ENCODE peak calls at places on chromosomes 3 and 15, in ten cellular contexts. E is upper lobe of right lung; Y is naive B cell; J is right cardiac atrium; N is HFF-Myc; A is head of caudate nucleus; O is activated naive CD8-positive, alpha-beta T cell treated with anti-CD3 and anti-CD28 coated beads, Interleukin-2, amount 50 U/mL, for 24 hours; W is cardiac muscle cell; C is esophagus squamous epithelium; L is left ventricle myocardium superior. B is an unnamed sample.

GRCh38 chr3:153162513-153163348 is 705 bp downstream of the RAP2B start:
- DNase-seq in J (peak), Y (peak), E (peak), C (no peak), A (peak), W (peak), L (peak), O (peak), N (no peak), B (peak)

GRCh38 chr15:33623010-33623409 is 312.2 kb downstream of the RYR3 start:
- DNase-seq in C (no peak), L (no peak), Y (no peak), N (no peak), O (no peak), E (no peak), J (no peak), W (no peak), A (peak), B (no peak)

GRCh38 chr3:77601853-77602440 is 562.0 kb downstream of the ROBO2 start:
- DNase-seq in L (no peak), Y (no peak), W (no peak), E (no peak), O (no peak), C (no peak), J (no peak), A (no peak), N (no peak), B (no peak)

GRCh38 chr3:57098418-57099310 is 38.2 kb downstream of the SPATA12 start:
- DNase-seq in A (no peak), N (no peak), L (no peak), J (no peak), C (no peak), E (no peak), O (no peak), W (no peak), Y (no peak), B (no peak)

GRCh38 chr3:187062526-187063177 is 76.6 kb downstream of the RPL39L start:
- DNase-seq in O (no peak), L (no peak), N (no peak), C (no peak), Y (no peak), W (peak), E (no peak), J (no peak), A (no peak), B (no peak)

GRCh38 chr3:112775011-112775742 is 71.5 kb downstream of the CD200R1L start:
- DNase-seq in L (no peak), E (no peak), Y (no peak), O (no peak), N (no peak), A (no peak), C (no peak), W (peak), J (no peak), B (no peak)

GRCh38 chr15:35450492-35450891 is 95.5 kb downstream of the DPH6 start:
- DNase-seq in L (no peak), C (no peak), N (no peak), J (no peak), W (peak), O (no peak), A (no peak), Y (no peak), E (no peak), B (no peak)

GRCh38 chr3:51947215-51947900 is 5.2 kb downstream of the PARP3 start:
- DNase-seq in O (no peak), E (peak), J (peak), A (no peak), N (no peak), W (no peak), Y (no peak), L (peak), C (no peak), B (no peak)

GRCh38 chr3:15223684-15224575 is 17.9 kb downstream of the CAPN7 start:
- DNase-seq in E (no peak), Y (no peak), W (no peak), O (no peak), L (no peak), C (no peak), N (no peak), A (no peak), J (no peak), B (no peak)

GRCh38 chr3:169152319-169152718 is 511.2 kb downstream of the MECOM start:
- DNase-seq in J (no peak), N (no peak), A (no peak), Y (no peak), O (no peak), C (no peak), L (no peak), E (no peak), W (no peak), B (no peak)

GRCh38 chr15:90225504-90226234 is 8.1 kb downstream of the CIB1 start:
- DNase-seq in C (no peak), N (no peak), L (no peak), J (peak), Y (no peak), O (no peak), E (no peak), W (no peak), A (no peak), B (no peak)

GRCh38 chr3:157785071-157785826 is 282.0 kb upstream of the VEPH1 start:
- DNase-seq in E (no peak), N (peak), C (no peak), A (no peak), L (no peak), W (peak), O (no peak), J (no peak), Y (no peak), B (no peak)

GRCh38 chr3:194287392-194287791 is 63.7 kb downstream of the CPN2 start:
- DNase-seq in J (no peak), E (no peak), W (no peak), A (no peak), C (no peak), Y (no peak), O (no peak), N (no peak), L (no peak), B (no peak)

GRCh38 chr3:193545304-193545703 is 9.4 kb downstream of the ATP13A4 start:
- DNase-seq in O (no peak), N (no peak), E (no peak), Y (no peak), J (no peak), W (no peak), C (no peak), L (no peak), A (no peak), B (no peak)

GRCh38 chr15:33358303-33358702 is 47.5 kb downstream of the RYR3 start:
- DNase-seq in C (no peak), L (no peak), J (no peak), W (no peak), A (no peak), Y (no peak), N (no peak), E (no peak), O (no peak), B (no peak)

GRCh38 chr3:23202921-23203650 is at the start of gene UBE2E2:
- DNase-seq in L (peak), Y (peak), W (peak), N (no peak), C (no peak), E (peak), O (peak), J (peak), A (peak), B (peak)

GRCh38 chr3:23259515-23259914 is 56.4 kb downstream of the UBE2E2 start:
- DNase-seq in N (no peak), C (no peak), W (no peak), J (no peak), Y (no peak), A (no peak), O (no peak), L (no peak), E (no peak), B (no peak)

GRCh38 chr3:10017636-10018292 is 8.5 kb upstream of the FANCD2 start:
- DNase-seq in E (no peak), Y (no peak), J (no peak), C (no peak), A (no peak), L (no peak), O (peak), W (peak), N (no peak), B (no peak)

GRCh38 chr3:161689699-161690098 is 193.1 kb downstream of the OTOL1 start:
- DNase-seq in E (no peak), O (no peak), N (no peak), Y (no peak), W (no peak), L (no peak), J (no peak), C (no peak), A (no peak), B (no peak)

GRCh38 chr15:64287953-64288352 is 68.0 kb downstream of the CSNK1G1 start:
- DNase-seq in A (no peak), W (no peak), C (no peak), N (no peak), J (no peak), Y (no peak), L (no peak), O (no peak), E (no peak), B (no peak)

GRCh38 chr3:185439745-185440466 is 58.9 kb downstream of the TMEM41A start:
- DNase-seq in Y (no peak), A (peak), E (no peak), L (no peak), O (no peak), C (no peak), W (no peak), J (no peak), N (no peak), B (no peak)

GRCh38 chr3:4504340-4505261 is 11.5 kb downstream of the ITPR1 start:
- DNase-seq in C (no peak), N (no peak), J (no peak), E (no peak), L (no peak), O (peak), W (peak), A (no peak), Y (no peak), B (no peak)

GRCh38 chr15:92645051-92645631 is 10.4 kb downstream of the FAM174B start:
- DNase-seq in A (no peak), C (no peak), Y (no peak), E (no peak), J (no peak), O (no peak), L (no peak), N (no peak), W (no peak), B (no peak)

GRCh38 chr3:123773681-123774431 is 110.3 kb downstream of the MYLK start:
- DNase-seq in O (no peak), L (no peak), J (peak), C (no peak), N (peak), Y (no peak), W (peak), A (peak), E (no peak), B (peak)

GRCh38 chr3:5565026-5565425 is 377.5 kb downstream of the EDEM1 start:
- DNase-seq in A (no peak), Y (no peak), O (no peak), L (no peak), E (no peak), J (no peak), C (no peak), N (no peak), W (no peak), B (no peak)

GRCh38 chr3:148648685-148649352 is 48.9 kb upstream of the AGTR1 start:
- DNase-seq in J (no peak), W (peak), O (no peak), N (no peak), A (no peak), Y (no peak), L (no peak), C (no peak), E (no peak), B (no peak)

GRCh38 chr3:151827816-151828215 is 13.9 kb downstream of the AADAC start:
- DNase-seq in W (no peak), J (no peak), Y (no peak), O (no peak), A (no peak), E (no peak), C (no peak), N (no peak), L (no peak), B (no peak)

GRCh38 chr15:40105517-40106202 is 3.0 kb downstream of the BMF start:
- DNase-seq in W (no peak), E (no peak), J (no peak), N (no peak), A (no peak), O (peak), C (no peak), L (no peak), Y (peak), B (no peak)

GRCh38 chr15:65286069-65286703 is 497 bp downstream of the PARP16 start:
- DNase-seq in E (no peak), N (no peak), L (peak), A (peak), J (peak), W (peak), C (no peak), O (peak), Y (no peak), B (peak)

GRCh38 chr3:85821130-85821756 is 862.5 kb downstream of the CADM2 start:
- DNase-seq in J (no peak), W (peak), A (peak), O (no peak), C (no peak), Y (no peak), L (no peak), E (no peak), N (no peak), B (peak)

GRCh38 chr3:157136647-157137387 is 23.1 kb downstream of the CCNL1 start:
- DNase-seq in O (no peak), W (peak), J (peak), E (no peak), Y (no peak), A (no peak), L (peak), C (no peak), N (no peak), B (no peak)

GRCh38 chr3:193735850-193736249 is 142.8 kb downstream of the OPA1 start:
- DNase-seq in E (no peak), O (no peak), C (no peak), J (no peak), L (no peak), W (no peak), Y (no peak), N (no peak), A (no peak), B (no peak)